ENCODE peak calls at places on chromosomes 6 and 20, in seven cellular contexts. P, Z, U, O, S, N and K are unnamed samples.

GRCh38 chr20:34951652-34952051 is 4.0 kb downstream of the GSS start:
- DNase-seq in P (no peak), Z (no peak), U (no peak), O (no peak), S (no peak), N (no peak), K (no peak)

GRCh38 chr6:56984884-56985283 is 30.0 kb downstream of the BEND6 start:
- DNase-seq in P (no peak), Z (no peak), U (no peak), O (no peak), S (no peak), N (no peak), K (no peak)

GRCh38 chr6:30493643-30494250 is 4.4 kb downstream of the HLA-E start:
- DNase-seq in P (no peak), Z (no peak), U (no peak), O (no peak), S (no peak), N (no peak), K (no peak)

GRCh38 chr6:149913542-149914240 is 9.2 kb downstream of the RAET1G start:
- DNase-seq in P (no peak), Z (no peak), U (no peak), O (no peak), S (no peak), N (no peak), K (no peak)

GRCh38 chr20:6028795-6029194 is 25.1 kb downstream of the LRRN4 start:
- DNase-seq in P (no peak), Z (no peak), U (no peak), O (no peak), S (no peak), N (no peak), K (no peak)

GRCh38 chr6:125918681-125919566 is 37.6 kb upstream of the HINT3 start:
- DNase-seq in P (peak), Z (peak), U (peak), O (peak), S (peak), N (peak), K (peak)

GRCh38 chr6:10861086-10861485 is 20.8 kb downstream of the GCM2 start:
- DNase-seq in P (no peak), Z (no peak), U (no peak), O (no peak), S (no peak), N (no peak), K (no peak)

GRCh38 chr6:11755725-11756124 is 22.9 kb downstream of the ADTRP start:
- DNase-seq in P (no peak), Z (no peak), U (no peak), O (no peak), S (no peak), N (no peak), K (no peak)

GRCh38 chr6:14922706-14923105 is 323.2 kb upstream of the JARID2 start:
- DNase-seq in P (no peak), Z (no peak), U (no peak), O (no peak), S (no peak), N (no peak), K (no peak)

GRCh38 chr20:43925215-43925614 is 10.6 kb downstream of the TOX2 start:
- DNase-seq in P (no peak), Z (no peak), U (no peak), O (no peak), S (peak), N (no peak), K (no peak)

GRCh38 chr20:44730441-44730840 is 15.2 kb upstream of the KCNK15 start:
- DNase-seq in P (peak), Z (peak), U (peak), O (no peak), S (peak), N (peak), K (peak)

GRCh38 chr6:48743738-48744137 is 632.7 kb upstream of the PTCHD4 start:
- DNase-seq in P (no peak), Z (no peak), U (peak), O (no peak), S (peak), N (peak), K (no peak)

GRCh38 chr6:55882731-55883595 is 7.6 kb upstream of the BMP5 start:
- DNase-seq in P (peak), Z (peak), U (peak), O (no peak), S (peak), N (peak), K (peak)

GRCh38 chr6:81795890-81796289 is 43.4 kb upstream of the TENT5A start:
- DNase-seq in P (no peak), Z (no peak), U (no peak), O (no peak), S (no peak), N (no peak), K (no peak)

GRCh38 chr6:25488156-25488555 is 163.9 kb upstream of the SCGN start:
- DNase-seq in P (no peak), Z (no peak), U (no peak), O (no peak), S (no peak), N (no peak), K (no peak)

GRCh38 chr20:62822788-62823651 is 6.2 kb downstream of the COL9A3 start:
- DNase-seq in P (peak), Z (peak), U (peak), O (no peak), S (peak), N (no peak), K (no peak)

GRCh38 chr6:33737267-33738026 is 9.3 kb downstream of the IP6K3 start:
- DNase-seq in P (no peak), Z (no peak), U (no peak), O (no peak), S (no peak), N (no peak), K (no peak)

GRCh38 chr6:108650325-108650724 is 89.6 kb downstream of the FOXO3 start:
- DNase-seq in P (no peak), Z (no peak), U (no peak), O (no peak), S (peak), N (no peak), K (no peak)

GRCh38 chr6:108510461-108511319 is 50.0 kb upstream of the FOXO3 start:
- DNase-seq in P (no peak), Z (no peak), U (no peak), O (no peak), S (no peak), N (no peak), K (no peak)

GRCh38 chr20:40868568-40869223 is 159.9 kb upstream of the TOP1 start:
- DNase-seq in P (no peak), Z (no peak), U (peak), O (no peak), S (peak), N (peak), K (no peak)

GRCh38 chr6:38131527-38131965 is 312.0 kb downstream of the ZFAND3 start:
- DNase-seq in P (no peak), Z (peak), U (peak), O (no peak), S (peak), N (peak), K (peak)

GRCh38 chr20:17622086-17622850 is 52.4 kb downstream of the DSTN start:
- DNase-seq in P (no peak), Z (no peak), U (no peak), O (no peak), S (no peak), N (no peak), K (no peak)

GRCh38 chr6:117919775-117920492 is 12.9 kb downstream of the SLC35F1 start:
- DNase-seq in P (no peak), Z (no peak), U (no peak), O (no peak), S (no peak), N (peak), K (no peak)

GRCh38 chr6:132161283-132161682 is 210.1 kb upstream of the CCN2 start:
- DNase-seq in P (peak), Z (peak), U (peak), O (no peak), S (peak), N (peak), K (peak)

GRCh38 chr20:4563534-4563933 is 158.2 kb upstream of the PRND start:
- DNase-seq in P (peak), Z (peak), U (peak), O (no peak), S (peak), N (peak), K (no peak)

GRCh38 chr6:36320475-36320874 is 16.2 kb downstream of the BNIP5 start:
- DNase-seq in P (peak), Z (peak), U (no peak), O (no peak), S (no peak), N (no peak), K (no peak)

GRCh38 chr20:2820084-2820895 is 4.1 kb downstream of the TMEM239 start:
- DNase-seq in P (no peak), Z (no peak), U (peak), O (peak), S (peak), N (peak), K (no peak)

GRCh38 chr6:151071295-151071694 is 168.5 kb upstream of the AKAP12 start:
- DNase-seq in P (peak), Z (no peak), U (peak), O (no peak), S (peak), N (peak), K (no peak)
- H3K4me3 ChIP-seq in P (peak), Z (no peak), U (peak), O (no peak), S (peak), N (peak), K (no peak)

GRCh38 chr6:145704153-145704781 is 31.1 kb downstream of the EPM2A start:
- DNase-seq in P (no peak), Z (peak), U (peak), O (no peak), S (peak), N (no peak), K (no peak)

GRCh38 chr6:145711372-145711771 is 23.9 kb downstream of the EPM2A start:
- DNase-seq in P (no peak), Z (no peak), U (no peak), O (no peak), S (no peak), N (no peak), K (no peak)

GRCh38 chr6:145705561-145705960 is 29.8 kb downstream of the EPM2A start:
- DNase-seq in P (no peak), Z (peak), U (peak), O (no peak), S (peak), N (peak), K (no peak)

DNA sequence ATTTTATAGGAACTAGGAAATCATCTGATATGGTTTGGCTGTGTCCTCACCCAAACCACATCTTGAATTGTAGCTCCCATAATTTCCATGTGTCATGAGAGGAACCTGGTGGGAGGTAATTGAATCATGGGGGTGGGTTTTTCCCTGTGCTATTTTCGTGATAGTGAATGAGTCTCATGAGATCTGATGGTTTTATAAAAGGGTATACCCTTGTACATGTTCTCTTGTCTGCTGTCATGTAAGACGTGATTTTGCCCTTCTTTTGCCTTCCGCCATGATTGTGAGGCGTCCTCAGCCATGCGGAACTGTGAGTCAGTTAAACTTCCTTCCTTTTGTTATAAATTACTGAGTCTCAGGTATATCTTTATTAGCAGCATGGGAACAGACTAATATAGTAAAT is 27.9 kb downstream of the EPM2A start:
- DNase-seq in P (no peak), Z (no peak), U (no peak), O (no peak), S (no peak), N (no peak), K (no peak)
- TF ChIP-seq CTCF in P (no peak), Z (no peak), U (no peak), O (no peak), S (no peak), N (no peak), K (no peak)

GRCh38 chr6:157510329-157511188 is 129.6 kb downstream of the ZDHHC14 start:
- DNase-seq in P (no peak), Z (no peak), U (no peak), O (no peak), S (no peak), N (no peak), K (no peak)
- H3K4me3 ChIP-seq in P (no peak), Z (no peak), U (no peak), O (no peak), S (no peak), N (no peak), K (no peak)

GRCh38 chr20:58829531-58829941 is 21.2 kb downstream of the GNAS-AS1 start:
- DNase-seq in P (no peak), Z (peak), U (peak), O (peak), S (no peak), N (peak), K (no peak)
- TF ChIP-seq CTCF in P (no peak), Z (no peak), U (no peak), O (no peak), S (no peak), N (no peak), K (no peak)

GRCh38 chr6:1611322-1611571 is 1.5 kb downstream of the FOXC1 start:
- DNase-seq in P (peak), Z (peak), U (peak), O (no peak), S (peak), N (no peak), K (no peak)

GRCh38 chr6:1609662-1610496 is at the start of gene FOXC1:
- DNase-seq in P (peak), Z (peak), U (peak), O (peak), S (peak), N (peak), K (peak)

GRCh38 chr6:1608976-1609661 is 596 bp upstream of the FOXC1 start:
- DNase-seq in P (no peak), Z (no peak), U (peak), O (no peak), S (peak), N (no peak), K (no peak)

GRCh38 chr6:1611572-1612385 is 2.1 kb downstream of the FOXC1 start:
- DNase-seq in P (peak), Z (peak), U (peak), O (no peak), S (peak), N (peak), K (no peak)

GRCh38 chr6:1610497-1611321 is 994 bp downstream of the FOXC1 start:
- DNase-seq in P (peak), Z (peak), U (peak), O (no peak), S (peak), N (peak), K (no peak)
- H3K4me3 ChIP-seq in P (peak), Z (peak), U (peak), O (peak), S (peak), N (peak), K (peak)

GRCh38 chr6:43286995-43287716 is 10.9 kb upstream of the SLC22A7 start:
- DNase-seq in P (no peak), Z (no peak), U (no peak), O (no peak), S (no peak), N (no peak), K (no peak)
- TF ChIP-seq CTCF in P (no peak), Z (no peak), U (no peak), O (no peak), S (peak), N (no peak), K (peak)

GRCh38 chr6:72620866-72621242 is 1.0 kb upstream of the KCNQ5 start:
- DNase-seq in P (no peak), Z (no peak), U (no peak), O (no peak), S (no peak), N (no peak), K (no peak)
- H3K4me3 ChIP-seq in P (peak), Z (peak), U (peak), O (no peak), S (peak), N (peak), K (peak)